ENCODE peak calls at places on chromosomes 12 and 14, in eight cellular contexts. B is gastrocnemius medialis, D is stomach, C is upper lobe of left lung, Q is IMR-90, M is HepG2, R is HCT116, A is uterus. X is an unnamed sample.

GRCh38 chr12:112126916-112127315 is 1.6 kb downstream of the TRAFD1 start:
- DNase-seq in B (no peak), D (no peak), C (no peak), Q (peak), M (no peak), R (no peak), A (no peak), X (no peak)

GRCh38 chr14:31880935-31881334 is 196.2 kb upstream of the ARHGAP5 start:
- DNase-seq in B (no peak), D (no peak), C (no peak), Q (peak), M (peak), R (peak), A (no peak), X (peak)

GRCh38 chr12:30925607-30926242 is 823 bp upstream of the TSPAN11 start:
- DNase-seq in B (no peak), D (no peak), C (no peak), Q (no peak), M (no peak), R (no peak), A (no peak), X (no peak)

GRCh38 chr12:91194500-91194899 is 11.9 kb upstream of the DCN start:
- DNase-seq in B (no peak), D (no peak), C (no peak), Q (peak), M (no peak), R (no peak), A (no peak), X (no peak)

GRCh38 chr12:99056186-99056585 is 411.1 kb downstream of the APAF1 start:
- DNase-seq in B (no peak), D (no peak), C (no peak), Q (no peak), M (no peak), R (no peak), A (no peak), X (no peak)

GRCh38 chr12:131675126-131676080 is 35.5 kb upstream of the SFSWAP start:
- DNase-seq in B (no peak), D (no peak), C (no peak), Q (no peak), M (no peak), R (no peak), A (no peak), X (no peak)

GRCh38 chr12:131128556-131128955 is 174.8 kb downstream of the ADGRD1 start:
- DNase-seq in B (no peak), D (no peak), C (peak), Q (no peak), M (no peak), R (no peak), A (no peak), X (no peak)

GRCh38 chr12:102757154-102757873 is 159.7 kb downstream of the PAH start:
- DNase-seq in B (peak), D (no peak), C (no peak), Q (no peak), M (no peak), R (no peak), A (peak), X (no peak)

GRCh38 chr14:49988080-49988990 is 95.5 kb downstream of the ARF6 start:
- DNase-seq in B (no peak), D (no peak), C (no peak), Q (no peak), M (no peak), R (no peak), A (no peak), X (no peak)

GRCh38 chr12:65838330-65838976 is 14.2 kb downstream of the HMGA2 start:
- DNase-seq in B (no peak), D (no peak), C (no peak), Q (no peak), M (peak), R (no peak), A (no peak), X (no peak)

GRCh38 chr14:67167420-67168109 is 21.7 kb upstream of the GARIN2 start:
- DNase-seq in B (no peak), D (no peak), C (no peak), Q (no peak), M (peak), R (no peak), A (no peak), X (no peak)

GRCh38 chr12:119178544-119179334 is at the start of gene HSPB8:
- DNase-seq in B (peak), D (peak), C (peak), Q (peak), M (peak), R (peak), A (peak), X (peak)

GRCh38 chr14:29805415-29806123 is 122.1 kb downstream of the PRKD1 start:
- DNase-seq in B (peak), D (peak), C (no peak), Q (peak), M (no peak), R (no peak), A (peak), X (peak)

GRCh38 chr12:120381752-120382419 is 12.9 kb upstream of the MSI1 start:
- DNase-seq in B (no peak), D (no peak), C (no peak), Q (peak), M (peak), R (no peak), A (no peak), X (no peak)

GRCh38 chr14:60349663-60350365 is 100.8 kb downstream of the PPM1A start:
- DNase-seq in B (no peak), D (peak), C (no peak), Q (peak), M (peak), R (peak), A (no peak), X (no peak)

GRCh38 chr12:90979936-90980335 is 24.8 kb downstream of the EPYC start:
- DNase-seq in B (no peak), D (no peak), C (no peak), Q (peak), M (no peak), R (no peak), A (no peak), X (no peak)

GRCh38 chr14:94366146-94366887 is 22.1 kb downstream of the SERPINA1 start:
- DNase-seq in B (no peak), D (no peak), C (no peak), Q (no peak), M (no peak), R (no peak), A (no peak), X (no peak)

GRCh38 chr12:1791104-1791927 is 29.0 kb upstream of the LRTM2 start:
- DNase-seq in B (peak), D (peak), C (no peak), Q (peak), M (peak), R (peak), A (peak), X (no peak)

GRCh38 chr12:62604373-62604772 is 137.7 kb downstream of the MON2 start:
- DNase-seq in B (no peak), D (no peak), C (no peak), Q (no peak), M (no peak), R (no peak), A (no peak), X (no peak)

GRCh38 chr14:76784881-76785280 is 23.6 kb downstream of the VASH1 start:
- DNase-seq in B (peak), D (peak), C (no peak), Q (peak), M (peak), R (peak), A (peak), X (no peak)

GRCh38 chr12:130246560-130246959 is 84.3 kb downstream of the FZD10 start:
- DNase-seq in B (no peak), D (no peak), C (no peak), Q (no peak), M (no peak), R (no peak), A (no peak), X (no peak)

GRCh38 chr12:54033106-54033979 is 493 bp downstream of the HOXC5 start:
- DNase-seq in B (no peak), D (peak), C (peak), Q (no peak), M (peak), R (no peak), A (peak), X (no peak)

GRCh38 chr12:79553863-79554574 is 136.7 kb downstream of the PAWR start:
- DNase-seq in B (no peak), D (no peak), C (peak), Q (no peak), M (no peak), R (no peak), A (no peak), X (no peak)
- H3K27ac ChIP-seq in B (no peak), D (no peak), C (no peak), Q (no peak), M (no peak), R (no peak), A (no peak), X (no peak)

GRCh38 chr14:75258803-75259509 is 19.7 kb upstream of the FOS start:
- DNase-seq in B (peak), D (peak), C (peak), Q (peak), M (peak), R (peak), A (peak), X (peak)
- TF ChIP-seq POLR2A in B (peak), D (no peak), C (no peak), Q (peak), M (peak), R (no peak), A (peak), X (peak)

GRCh38 chr14:57533214-57533613 is 39.6 kb upstream of the CCDC198 start:
- DNase-seq in B (no peak), D (no peak), C (no peak), Q (no peak), M (peak), R (peak), A (no peak), X (no peak)
- TF ChIP-seq CTCF in B (no peak), D (no peak), C (no peak), Q (peak), M (peak), R (peak), A (no peak), X (peak)

GRCh38 chr14:92651106-92651792 is 97.2 kb downstream of the LGMN start:
- DNase-seq in B (no peak), D (peak), C (peak), Q (no peak), M (no peak), R (no peak), A (no peak), X (no peak)
- H3K27ac ChIP-seq in B (peak), D (peak), C (peak), Q (peak), M (no peak), R (no peak), A (peak), X (peak)

GRCh38 chr12:124869011-124869665 is 5.5 kb upstream of the SCARB1 start:
- DNase-seq in B (no peak), D (no peak), C (peak), Q (no peak), M (no peak), R (no peak), A (no peak), X (no peak)
- TF ChIP-seq POLR2A in B (peak), D (no peak), C (no peak), Q (no peak), M (no peak), R (no peak), A (no peak), X (no peak)

DNA sequence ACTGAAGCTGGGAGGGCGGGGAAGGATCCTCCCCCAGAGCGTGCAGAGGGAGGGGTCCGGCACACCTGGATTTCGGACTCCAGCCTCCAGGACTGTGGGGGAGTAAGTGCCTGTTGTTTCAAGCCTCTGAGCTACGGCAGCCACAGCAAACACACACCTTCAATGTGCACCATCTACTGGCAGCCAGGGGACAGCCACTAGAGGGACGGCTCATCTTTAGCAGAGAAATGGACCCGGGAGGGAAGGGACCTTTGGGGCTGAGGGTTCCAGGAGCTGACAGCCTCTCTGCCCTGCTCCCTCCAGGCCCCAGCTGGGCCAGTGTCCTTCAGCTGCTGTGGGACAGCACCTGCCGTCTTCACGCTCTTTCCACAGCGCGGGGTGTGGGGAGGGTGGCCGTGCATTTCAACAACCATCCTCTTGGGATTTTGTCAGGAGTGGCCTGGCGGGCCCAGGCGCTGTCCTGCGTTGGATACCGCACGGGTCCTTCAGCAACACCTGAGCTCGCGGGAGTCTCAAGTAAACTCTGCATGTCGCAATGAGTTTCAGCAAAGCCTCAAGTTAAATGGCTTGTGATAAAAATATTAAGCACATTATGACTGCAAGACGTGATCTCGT is 209.2 kb upstream of the C14orf180 start:
- DNase-seq in B (no peak), D (peak), C (peak), Q (no peak), M (peak), R (peak), A (no peak), X (no peak)
- TF ChIP-seq CTCF in B (peak), D (peak), C (no peak), Q (no peak), M (peak), R (peak), A (no peak), X (peak)

X was measured in right lobe of liver.